ENCODE peak calls at places on chromosomes 16 and 17, in six cellular contexts. L is HepG2, O is GM12878, K is GM12892, J is K562, C is H1. F is an unnamed sample.
A peak's percentile ranks its signal among the peaks of the same experiment; 100 is the strongest.

GRCh38 chr16:26547681-26548080 is 519.0 kb upstream of the C16orf82 start:
- DNase-seq in C (no peak), J (no peak), K (no peak), L (no peak), O (no peak), F (no peak)

GRCh38 chr16:9949396-9949795 is 232.8 kb downstream of the GRIN2A start:
- DNase-seq in K (no peak), L (no peak), C (no peak), J (no peak), O (no peak), F (no peak)

GRCh38 chr17:9050801-9051401 is 29.6 kb downstream of the NTN1 start:
- DNase-seq in L (no peak), J (no peak), C (peak; percentile 41), K (no peak), O (no peak), F (no peak)

GRCh38 chr16:57799619-57800212 is 2.6 kb downstream of the KIFC3 start:
- DNase-seq in K (no peak), O (no peak), C (no peak), J (no peak), L (no peak), F (no peak)

GRCh38 chr16:311725-312124 is 28.8 kb downstream of the PDIA2 start:
- DNase-seq in L (no peak), J (no peak), C (no peak), O (no peak), K (no peak), F (no peak)

GRCh38 chr17:6545291-6545690 is 11.1 kb downstream of the PITPNM3 start:
- DNase-seq in O (no peak), J (no peak), K (no peak), L (no peak), C (no peak), F (no peak)

GRCh38 chr16:558298-559020 is 1.7 kb upstream of the PRR35 start:
- DNase-seq in J (no peak), K (no peak), L (peak; percentile 80), C (no peak), O (no peak), F (no peak)

GRCh38 chr16:16879567-16880251 is 500.8 kb downstream of the NPIPA7 start:
- DNase-seq in J (no peak), L (no peak), O (no peak), C (no peak), K (no peak), F (no peak)

GRCh38 chr16:55256412-55257016 is 67.5 kb upstream of the IRX6 start:
- DNase-seq in J (no peak), L (no peak), K (no peak), O (no peak), C (no peak), F (no peak)

GRCh38 chr16:52114414-52114813 is 432.5 kb downstream of the TOX3 start:
- DNase-seq in J (no peak), K (no peak), O (no peak), L (no peak), C (no peak), F (no peak)

GRCh38 chr17:77829871-77830799 is 128.4 kb upstream of the TNRC6C start:
- DNase-seq in J (peak; percentile 56), O (no peak), L (no peak), K (no peak), C (no peak), F (no peak)

GRCh38 chr16:30570621-30571443 is 682 bp downstream of the ZNF688 start:
- DNase-seq in J (peak; percentile 42), L (no peak), K (no peak), C (no peak), O (no peak), F (no peak)

GRCh38 chr16:20763461-20764232 is at the start of gene ACSM3:
- DNase-seq in C (peak; percentile 13), O (peak; percentile 93), J (peak; percentile 88), L (peak; percentile 83), K (peak; percentile 47), F (peak; percentile 58)

GRCh38 chr16:87241135-87241771 is 75.9 kb downstream of the C16orf95 start:
- DNase-seq in J (no peak), C (no peak), L (peak; percentile 67), K (no peak), O (no peak), F (no peak)

GRCh38 chr16:11202260-11203091 is 53.5 kb downstream of the SOCS1 start:
- DNase-seq in K (no peak), J (no peak), L (no peak), C (no peak), O (peak; percentile 62), F (no peak)

GRCh38 chr16:53580038-53580802 is 77.2 kb upstream of the AKTIP start:
- DNase-seq in O (no peak), L (no peak), J (no peak), C (no peak), K (no peak), F (no peak)

GRCh38 chr17:69466905-69467630 is 52.6 kb downstream of the MAP2K6 start:
- DNase-seq in C (no peak), K (no peak), O (no peak), L (peak; percentile 12), J (no peak), F (no peak)

GRCh38 chr17:49515196-49515770 is 20.2 kb downstream of the NGFR start:
- DNase-seq in C (no peak), O (peak; percentile 55), J (peak; percentile 72), L (peak; percentile 79), K (peak; percentile 84), F (peak; percentile 82)

GRCh38 chr17:36608794-36609497 is 7.6 kb downstream of the MRM1 start:
- DNase-seq in J (peak; percentile 73), C (no peak), K (no peak), L (no peak), O (no peak), F (no peak)

GRCh38 chr17:37792787-37793186 is 47.9 kb upstream of the HNF1B start:
- DNase-seq in J (no peak), C (no peak), O (no peak), L (no peak), K (no peak), F (no peak)

GRCh38 chr17:64694207-64694606 is 32.1 kb upstream of the SMURF2 start:
- DNase-seq in K (no peak), O (no peak), J (no peak), L (peak; percentile 98), C (no peak), F (no peak)

GRCh38 chr17:77591231-77591785 is 367.2 kb upstream of the TNRC6C start:
- DNase-seq in K (no peak), L (no peak), J (no peak), O (no peak), C (no peak), F (no peak)

GRCh38 chr17:19002805-19003542 is 1.6 kb downstream of the FAM83G start:
- DNase-seq in L (no peak), C (no peak), J (no peak), K (no peak), O (no peak), F (no peak)

GRCh38 chr16:49278944-49279725 is 2.5 kb downstream of the CBLN1 start:
- DNase-seq in J (no peak), K (no peak), L (no peak), O (no peak), C (no peak), F (no peak)

GRCh38 chr16:15509593-15510520 is 75.5 kb downstream of the BMERB1 start:
- DNase-seq in K (no peak), J (no peak), L (no peak), C (peak; percentile 39), O (no peak), F (no peak)

GRCh38 chr17:10117581-10118001 is 80.8 kb downstream of the GAS7 start:
- DNase-seq in L (peak; percentile 9), C (no peak), K (no peak), O (peak; percentile 20), J (no peak), F (no peak)

GRCh38 chr16:56874800-56875199 is 9.8 kb downstream of the SLC12A3 start:
- DNase-seq in O (no peak), K (no peak), J (no peak), C (no peak), L (no peak), F (no peak)

GRCh38 chr17:71926746-71927398 is 193.9 kb upstream of the SOX9 start:
- DNase-seq in J (no peak), C (no peak), O (no peak), L (no peak), K (no peak), F (no peak)

GRCh38 chr17:58529275-58529674 is 14.8 kb upstream of the MTMR4 start:
- DNase-seq in K (no peak), O (no peak), J (no peak), L (no peak), C (no peak), F (no peak)

GRCh38 chr17:28944862-28945741 is 6.2 kb downstream of the PHF12 start:
- DNase-seq in C (no peak), J (no peak), L (no peak), K (no peak), O (no peak), F (no peak)
- TF ChIP-seq TAF1 in C (no peak), J (no peak), L (no peak), K (no peak), O (no peak), F (no peak)

GRCh38 chr16:64705443-64705842 is 416.4 kb downstream of the CDH11 start:
- DNase-seq in L (no peak), C (no peak), J (no peak), K (no peak), O (no peak), F (no peak)
- TF ChIP-seq POLR2A in L (no peak), C (no peak), J (no peak), K (no peak), O (no peak), F (no peak)

DNA sequence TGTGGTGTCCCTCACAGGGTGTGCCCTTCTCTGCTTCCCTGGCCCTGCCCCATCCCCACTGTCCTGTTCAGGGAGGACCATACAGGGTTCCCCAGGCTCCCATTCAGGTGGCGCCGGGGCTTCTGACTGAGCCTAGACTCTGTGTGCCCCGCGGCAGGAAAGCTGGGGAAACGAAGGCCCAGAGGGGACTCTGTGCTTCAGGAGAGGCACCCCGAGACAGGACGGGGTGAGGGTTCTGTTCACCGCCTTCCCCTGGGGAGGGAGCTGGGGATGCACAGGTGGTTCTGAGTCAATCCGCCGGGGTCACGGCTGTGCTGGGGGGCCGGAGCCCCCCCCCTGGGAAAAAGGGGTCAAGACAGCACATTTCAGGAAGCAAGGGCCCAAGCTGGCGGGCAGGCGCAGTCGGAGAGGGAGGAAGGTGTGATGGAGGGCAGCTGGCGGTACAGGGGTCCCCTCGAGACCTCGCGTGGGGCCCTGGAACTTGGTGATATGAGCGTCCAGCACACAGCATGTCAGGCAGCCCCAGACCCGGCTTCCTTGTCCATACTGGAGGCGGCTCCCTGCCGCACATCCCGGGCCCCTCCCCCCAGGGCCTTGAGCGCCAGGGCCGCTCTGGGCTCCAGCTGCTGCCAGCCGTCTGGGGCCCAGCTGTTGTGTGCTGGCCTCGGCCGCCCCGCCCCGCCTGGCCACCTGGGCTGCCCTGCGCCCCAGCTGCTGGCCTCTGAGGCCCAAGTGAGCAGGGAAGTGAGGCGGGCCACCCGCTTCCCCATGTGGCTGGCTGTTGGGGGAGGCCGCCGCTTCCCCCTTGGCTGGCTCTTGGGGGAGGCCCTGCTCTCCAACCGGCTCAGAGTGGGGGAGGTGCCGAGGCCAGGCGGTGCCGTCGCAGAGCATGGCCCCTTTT is 5.6 kb upstream of the NOTUM start:
- DNase-seq in L (peak; percentile 89), O (no peak), J (no peak), C (no peak), K (no peak), F (no peak)
- TF ChIP-seq POLR2AphosphoS5 in L (no peak), O (no peak), J (no peak), C (no peak), K (no peak), F (no peak)

GRCh38 chr17:43909537-43910231 is 2.3 kb upstream of the MPP2 start:
- DNase-seq in J (no peak), O (no peak), C (no peak), L (no peak), K (no peak), F (no peak)
- TF ChIP-seq TAF1 in J (no peak), O (no peak), C (no peak), L (no peak), K (no peak), F (no peak)

F was measured in GM12891.